ENCODE peak calls at places on chromosomes 3 and 15, in six cellular contexts. N, B, X, L, H and S are unnamed samples.
A peak's percentile ranks its signal among the peaks of the same experiment; 100 is the strongest.

GRCh38 chr3:83438177-83438576 is 1520.6 kb upstream of the CADM2 start:
- DNase-seq in N (no peak), B (no peak), X (no peak), L (no peak), H (no peak), S (no peak)

GRCh38 chr3:49351521-49352011 is 6.6 kb downstream of the GPX1 start:
- DNase-seq in N (peak; percentile 86), B (no peak), X (no peak), L (no peak), H (no peak), S (no peak)

GRCh38 chr3:11195201-11195600 is 40.9 kb downstream of the HRH1 start:
- DNase-seq in N (peak; percentile 42), B (no peak), X (no peak), L (no peak), H (no peak), S (no peak)

GRCh38 chr3:126339466-126339865 is 17.7 kb downstream of the KLF15 start:
- DNase-seq in N (no peak), B (no peak), X (no peak), L (no peak), H (no peak), S (no peak)

GRCh38 chr3:39753361-39753760 is 56.0 kb upstream of the MYRIP start:
- DNase-seq in N (no peak), B (no peak), X (no peak), L (no peak), H (no peak), S (no peak)

GRCh38 chr3:171192176-171192854 is 165.8 kb upstream of the SLC2A2 start:
- DNase-seq in N (peak; percentile 96), B (no peak), X (no peak), L (no peak), H (no peak), S (no peak)

GRCh38 chr15:75647370-75648155 is at the start of gene SNX33:
- DNase-seq in N (peak; percentile 89), B (peak; percentile 85), X (peak; percentile 85), L (peak; percentile 92), H (peak; percentile 78), S (peak; percentile 57)

GRCh38 chr15:39624806-39625205 is 43.9 kb downstream of the THBS1 start:
- DNase-seq in N (peak; percentile 89), B (no peak), X (peak; percentile 45), L (no peak), H (no peak), S (peak; percentile 76)

GRCh38 chr3:29914861-29915524 is 634.1 kb downstream of the RBMS3 start:
- DNase-seq in N (peak; percentile 72), B (no peak), X (no peak), L (no peak), H (no peak), S (no peak)

GRCh38 chr3:141746962-141747361 is 8.9 kb downstream of the RNF7 start:
- DNase-seq in N (no peak), B (no peak), X (no peak), L (no peak), H (no peak), S (no peak)

GRCh38 chr3:141454906-141455602 is 31.8 kb upstream of the RASA2 start:
- DNase-seq in N (peak; percentile 88), B (no peak), X (no peak), L (no peak), H (no peak), S (no peak)

GRCh38 chr3:178966299-178967183 is 105.1 kb downstream of the ZMAT3 start:
- DNase-seq in N (peak; percentile 51), B (peak; percentile 38), X (peak; percentile 12), L (no peak), H (no peak), S (no peak)

GRCh38 chr3:148962513-148962912 is 28.8 kb upstream of the GYG1 start:
- DNase-seq in N (peak; percentile 86), B (no peak), X (no peak), L (no peak), H (no peak), S (no peak)

GRCh38 chr3:167876603-167877325 is 141.2 kb downstream of the SERPINI1 start:
- DNase-seq in N (peak; percentile 86), B (no peak), X (no peak), L (no peak), H (no peak), S (no peak)

GRCh38 chr3:84978833-84979232 is 20.0 kb downstream of the CADM2 start:
- DNase-seq in N (no peak), B (no peak), X (no peak), L (no peak), H (no peak), S (no peak)

GRCh38 chr3:49629866-49630265 is 44.3 kb upstream of the APEH start:
- DNase-seq in N (no peak), B (no peak), X (no peak), L (no peak), H (no peak), S (no peak)

GRCh38 chr3:33184863-33185262 is 33.7 kb downstream of the SUSD5 start:
- DNase-seq in N (no peak), B (no peak), X (no peak), L (no peak), H (no peak), S (no peak)

DNA sequence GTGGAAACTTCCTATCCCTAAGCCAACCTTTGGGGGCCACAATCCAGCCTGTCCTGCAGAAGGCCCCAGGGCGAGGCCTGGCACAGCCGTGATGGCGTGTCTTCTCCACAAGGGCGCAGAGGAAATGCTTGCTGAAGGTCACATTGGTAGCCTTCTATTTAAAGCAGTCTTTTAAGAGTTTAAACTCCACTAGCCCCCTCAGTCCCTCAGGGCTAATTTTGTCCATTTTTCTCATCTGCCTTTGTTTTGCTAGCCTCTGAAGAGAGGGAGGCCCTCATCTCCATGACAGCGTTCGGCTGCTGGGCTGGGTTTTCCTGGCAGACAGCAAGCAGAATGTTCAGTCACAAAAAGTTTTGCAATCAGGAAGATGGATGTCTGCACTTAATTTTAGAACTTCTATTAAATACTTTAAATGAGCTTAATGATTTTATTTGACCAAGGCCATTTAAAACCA is 40.8 kb downstream of the RARB start:
- DNase-seq in N (peak; percentile 73), B (no peak), X (peak; percentile 73), L (no peak), H (peak; percentile 18), S (peak; percentile 49)
- TF ChIP-seq CTCF in N (peak; percentile 26), B (no peak), X (peak; percentile 66), L (no peak), H (no peak), S (peak; percentile 40)

DNA sequence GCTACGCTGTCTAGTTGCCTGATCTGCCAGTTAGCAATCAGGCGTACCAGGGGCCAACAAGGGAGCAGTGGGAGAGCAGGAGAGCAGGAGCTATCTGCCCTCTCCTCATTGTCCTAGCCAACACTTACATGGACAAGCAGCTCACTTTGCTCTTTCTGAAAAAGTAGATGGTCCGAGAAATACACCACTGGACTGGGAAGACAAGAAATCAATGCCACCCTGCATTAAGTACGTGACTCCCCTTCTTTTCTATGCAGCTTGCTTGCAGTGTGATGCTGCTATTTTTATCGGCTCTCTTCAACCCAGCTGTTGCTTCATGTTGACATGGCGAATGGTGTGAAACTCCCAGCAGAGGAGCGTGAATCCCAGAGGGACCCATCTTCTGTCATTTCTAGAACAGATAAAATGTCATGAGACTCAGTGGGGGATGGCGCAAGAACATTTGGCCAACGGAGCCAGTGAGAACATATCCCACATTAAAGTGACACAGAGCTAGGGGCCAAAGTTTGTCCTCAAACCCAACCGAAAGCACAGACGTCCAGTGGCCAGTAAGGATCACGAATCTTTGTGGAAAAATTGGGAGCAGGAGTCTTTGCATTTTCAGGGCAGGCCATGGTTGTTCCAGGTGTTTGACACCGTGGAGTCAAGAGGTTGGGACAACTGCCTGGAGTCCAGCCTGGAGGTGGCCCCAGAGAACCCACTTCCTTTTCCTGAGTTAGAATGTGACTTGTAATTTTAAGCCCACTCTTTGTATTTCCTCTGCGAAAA is 53.7 kb upstream of the MEF2A start:
- DNase-seq in N (no peak), B (no peak), X (no peak), L (no peak), H (no peak), S (peak; percentile 95)
- TF ChIP-seq CTCF in N (no peak), B (no peak), X (no peak), L (no peak), H (no peak), S (no peak)

DNA sequence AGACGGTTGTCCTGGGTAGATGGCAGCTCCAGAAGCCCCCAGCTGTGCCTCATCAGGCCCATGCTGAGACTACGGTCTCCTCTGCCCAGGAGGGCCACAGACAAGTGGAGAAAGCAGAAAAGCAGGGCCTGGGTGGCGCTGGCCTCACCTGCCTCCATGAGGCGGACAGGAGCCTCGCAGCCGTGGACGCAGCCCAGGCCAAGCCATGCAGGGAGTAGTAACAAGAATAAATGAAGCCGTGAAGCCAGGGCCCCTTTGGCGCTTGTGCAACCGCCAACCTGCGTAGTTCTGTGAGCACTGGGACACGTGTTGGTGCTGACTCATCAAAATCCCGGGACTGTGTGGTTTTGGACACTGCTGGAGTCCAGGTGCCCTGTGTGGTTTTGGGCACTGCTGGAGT is 12.3 kb upstream of the MUC4 start:
- DNase-seq in N (no peak), B (no peak), X (no peak), L (no peak), H (no peak), S (no peak)
- TF ChIP-seq CTCF in N (no peak), B (no peak), X (no peak), L (no peak), H (no peak), S (no peak)

GRCh38 chr15:58758141-58758540 is 8.6 kb upstream of the ADAM10 start:
- DNase-seq in N (peak; percentile 63), B (no peak), X (no peak), L (no peak), H (no peak), S (no peak)
- TF ChIP-seq CTCF in N (peak; percentile 36), B (no peak), X (peak; percentile 47), L (no peak), H (no peak), S (no peak)

GRCh38 chr3:157865449-157865862 is 240.8 kb downstream of the SHOX2 start:
- DNase-seq in N (no peak), B (peak; percentile 22), X (no peak), L (no peak), H (peak; percentile 67), S (no peak)
- TF ChIP-seq CTCF in N (peak; percentile 36), B (peak; percentile 21), X (peak; percentile 33), L (peak; percentile 15), H (peak; percentile 64), S (no peak)

GRCh38 chr3:177262396-177262795 is 65.1 kb upstream of the TBL1XR1 start:
- DNase-seq in N (no peak), B (no peak), X (no peak), L (no peak), H (no peak), S (no peak)

GRCh38 chr3:177263615-177264365 is 66.5 kb upstream of the TBL1XR1 start:
- DNase-seq in N (peak; percentile 53), B (no peak), X (no peak), L (no peak), H (no peak), S (no peak)
- TF ChIP-seq CTCF in N (no peak), B (no peak), X (no peak), L (no peak), H (no peak), S (no peak)

DNA sequence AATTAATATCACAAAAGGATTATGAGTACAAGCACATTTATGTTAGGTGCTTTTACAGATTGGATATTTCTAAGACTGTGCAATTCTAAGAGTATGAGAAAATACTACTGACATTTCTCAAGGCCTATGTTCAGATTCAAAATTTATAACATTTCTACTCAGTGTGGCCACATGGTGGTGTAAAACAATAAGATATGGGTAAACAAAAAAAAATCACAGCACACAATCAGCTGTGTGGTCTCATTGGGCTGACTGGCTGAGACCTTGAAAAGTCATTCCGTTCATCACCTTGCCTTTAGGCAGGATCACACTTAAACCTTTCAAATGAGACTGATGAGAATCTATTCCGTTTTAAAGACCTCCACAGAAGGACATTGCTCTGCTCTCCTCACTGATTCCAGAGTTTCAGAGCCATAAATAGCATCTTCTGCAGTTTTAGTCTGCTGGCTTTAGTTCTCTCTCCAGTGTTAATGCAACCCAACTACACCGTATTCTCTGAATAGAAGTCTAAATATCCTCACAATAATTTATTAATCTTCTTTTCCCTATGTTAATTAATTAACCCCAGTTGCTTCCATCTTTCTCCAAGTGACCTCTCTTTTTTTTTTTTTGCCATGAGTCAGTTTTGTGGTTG is 158.2 kb downstream of the SPATA16 start:
- DNase-seq in N (peak; percentile 37), B (no peak), X (no peak), L (no peak), H (no peak), S (no peak)
- TF ChIP-seq CTCF in N (no peak), B (no peak), X (peak; percentile 34), L (no peak), H (peak; percentile 9), S (peak; percentile 16)